ENCODE peak calls at places on chromosomes 16 and 17, in eight cellular contexts. One of them, this sample, is unnamed.
A peak's percentile ranks its signal among the peaks of the same experiment; 100 is the strongest.

GRCh38 chr17:15651583-15652110 is 32.1 kb upstream of the FBXW10B start:
- DNase-seq in A549: peak; percentile 99
- DNase-seq in hepatocyte: peak; percentile 96
- DNase-seq in adipocyte: peak; percentile 99
- DNase-seq in endodermal cell: peak; percentile 81
- DNase-seq in stomach: peak; percentile 91
- DNase-seq in heart right ventricle: peak; percentile 95
- DNase-seq in thoracic aorta: peak; percentile 91
- DNase-seq in this sample: no peak

GRCh38 chr16:87926246-87927194 is 9.8 kb downstream of the CA5A start:
- DNase-seq in A549: no peak
- DNase-seq in hepatocyte: no peak
- DNase-seq in adipocyte: no peak
- DNase-seq in endodermal cell: no peak
- DNase-seq in stomach: no peak
- DNase-seq in heart right ventricle: no peak
- DNase-seq in thoracic aorta: no peak
- DNase-seq in this sample: no peak

GRCh38 chr17:27355419-27355818 is 61.5 kb downstream of the WSB1 start:
- DNase-seq in A549: no peak
- DNase-seq in hepatocyte: no peak
- DNase-seq in adipocyte: no peak
- DNase-seq in endodermal cell: peak; percentile 67
- DNase-seq in stomach: no peak
- DNase-seq in heart right ventricle: no peak
- DNase-seq in thoracic aorta: no peak
- DNase-seq in this sample: no peak

GRCh38 chr16:90048347-90048722 is 28.8 kb downstream of the PRDM7 start:
- DNase-seq in A549: no peak
- DNase-seq in hepatocyte: no peak
- DNase-seq in adipocyte: no peak
- DNase-seq in endodermal cell: no peak
- DNase-seq in stomach: no peak
- DNase-seq in heart right ventricle: no peak
- DNase-seq in thoracic aorta: no peak
- DNase-seq in this sample: no peak

GRCh38 chr16:48860341-48860740 is 250.4 kb upstream of the N4BP1 start:
- DNase-seq in A549: no peak
- DNase-seq in hepatocyte: no peak
- DNase-seq in adipocyte: no peak
- DNase-seq in endodermal cell: no peak
- DNase-seq in stomach: no peak
- DNase-seq in heart right ventricle: no peak
- DNase-seq in thoracic aorta: no peak
- DNase-seq in this sample: no peak

GRCh38 chr17:37824534-37825485 is 80.0 kb upstream of the HNF1B start:
- DNase-seq in A549: peak; percentile 79
- DNase-seq in hepatocyte: peak; percentile 67
- DNase-seq in adipocyte: peak; percentile 68
- DNase-seq in endodermal cell: peak; percentile 94
- DNase-seq in stomach: no peak
- DNase-seq in heart right ventricle: no peak
- DNase-seq in thoracic aorta: no peak
- DNase-seq in this sample: no peak

GRCh38 chr17:82019905-82020873 is 2.5 kb downstream of the CENPX start:
- DNase-seq in A549: peak; percentile 72
- DNase-seq in hepatocyte: peak; percentile 79
- DNase-seq in adipocyte: peak; percentile 67
- DNase-seq in endodermal cell: peak; percentile 97
- DNase-seq in stomach: peak; percentile 63
- DNase-seq in heart right ventricle: no peak
- DNase-seq in thoracic aorta: no peak
- DNase-seq in this sample: peak; percentile 37

GRCh38 chr16:54965464-54965863 is 34.8 kb downstream of the IRX5 start:
- DNase-seq in A549: no peak
- DNase-seq in hepatocyte: no peak
- DNase-seq in adipocyte: no peak
- DNase-seq in endodermal cell: no peak
- DNase-seq in stomach: no peak
- DNase-seq in heart right ventricle: no peak
- DNase-seq in thoracic aorta: no peak
- DNase-seq in this sample: no peak

GRCh38 chr17:43636446-43636845 is 25.3 kb downstream of the MEOX1 start:
- DNase-seq in A549: no peak
- DNase-seq in hepatocyte: no peak
- DNase-seq in adipocyte: no peak
- DNase-seq in endodermal cell: no peak
- DNase-seq in stomach: no peak
- DNase-seq in heart right ventricle: no peak
- DNase-seq in thoracic aorta: no peak
- DNase-seq in this sample: no peak

GRCh38 chr16:57826706-57827625 is 24.7 kb upstream of the KIFC3 start:
- DNase-seq in A549: no peak
- DNase-seq in hepatocyte: no peak
- DNase-seq in adipocyte: no peak
- DNase-seq in endodermal cell: no peak
- DNase-seq in stomach: no peak
- DNase-seq in heart right ventricle: no peak
- DNase-seq in thoracic aorta: no peak
- DNase-seq in this sample: no peak

GRCh38 chr16:85321856-85322271 is 209.6 kb upstream of the CIBAR2 start:
- DNase-seq in A549: no peak
- DNase-seq in hepatocyte: no peak
- DNase-seq in adipocyte: peak; percentile 94
- DNase-seq in endodermal cell: no peak
- DNase-seq in stomach: peak; percentile 96
- DNase-seq in heart right ventricle: peak; percentile 94
- DNase-seq in thoracic aorta: peak; percentile 95
- DNase-seq in this sample: no peak

GRCh38 chr16:72969812-72970211 is 78.1 kb downstream of the ZFHX3 start:
- DNase-seq in A549: no peak
- DNase-seq in hepatocyte: no peak
- DNase-seq in adipocyte: no peak
- DNase-seq in endodermal cell: no peak
- DNase-seq in stomach: no peak
- DNase-seq in heart right ventricle: no peak
- DNase-seq in thoracic aorta: no peak
- DNase-seq in this sample: no peak

GRCh38 chr17:74277935-74278334 is 3.9 kb downstream of the DNAI2 start:
- DNase-seq in A549: no peak
- DNase-seq in hepatocyte: no peak
- DNase-seq in adipocyte: no peak
- DNase-seq in endodermal cell: no peak
- DNase-seq in stomach: no peak
- DNase-seq in heart right ventricle: no peak
- DNase-seq in thoracic aorta: no peak
- DNase-seq in this sample: no peak

GRCh38 chr17:20284575-20284974 is 182.8 kb downstream of the LGALS9B start:
- DNase-seq in A549: no peak
- DNase-seq in hepatocyte: no peak
- DNase-seq in adipocyte: peak; percentile 15
- DNase-seq in endodermal cell: no peak
- DNase-seq in stomach: no peak
- DNase-seq in heart right ventricle: no peak
- DNase-seq in thoracic aorta: no peak
- DNase-seq in this sample: no peak

GRCh38 chr17:34606721-34607120 is 27.3 kb downstream of the TMEM132E start:
- DNase-seq in A549: no peak
- DNase-seq in hepatocyte: no peak
- DNase-seq in adipocyte: no peak
- DNase-seq in endodermal cell: peak; percentile 82
- DNase-seq in stomach: no peak
- DNase-seq in heart right ventricle: peak; percentile 8
- DNase-seq in thoracic aorta: no peak
- DNase-seq in this sample: no peak

GRCh38 chr17:67615736-67616135 is 102.0 kb upstream of the NOL11 start:
- DNase-seq in A549: no peak
- DNase-seq in hepatocyte: no peak
- DNase-seq in adipocyte: no peak
- DNase-seq in endodermal cell: no peak
- DNase-seq in stomach: no peak
- DNase-seq in heart right ventricle: no peak
- DNase-seq in thoracic aorta: no peak
- DNase-seq in this sample: no peak

GRCh38 chr17:83068641-83069570 is 10.5 kb upstream of the METRNL start:
- DNase-seq in A549: no peak
- DNase-seq in hepatocyte: no peak
- DNase-seq in adipocyte: no peak
- DNase-seq in endodermal cell: no peak
- DNase-seq in stomach: no peak
- DNase-seq in heart right ventricle: no peak
- DNase-seq in thoracic aorta: no peak
- DNase-seq in this sample: no peak

GRCh38 chr17:48132375-48132774 is 24.8 kb downstream of the SNX11 start:
- DNase-seq in A549: no peak
- DNase-seq in hepatocyte: no peak
- DNase-seq in adipocyte: no peak
- DNase-seq in endodermal cell: no peak
- DNase-seq in stomach: no peak
- DNase-seq in heart right ventricle: no peak
- DNase-seq in thoracic aorta: no peak
- DNase-seq in this sample: no peak

GRCh38 chr17:79566251-79566955 is 44.4 kb downstream of the RBFOX3 start:
- DNase-seq in A549: no peak
- DNase-seq in hepatocyte: no peak
- DNase-seq in adipocyte: no peak
- DNase-seq in endodermal cell: no peak
- DNase-seq in stomach: no peak
- DNase-seq in heart right ventricle: no peak
- DNase-seq in thoracic aorta: no peak
- DNase-seq in this sample: no peak

GRCh38 chr16:1626776-1627175 is 14.6 kb downstream of the CRAMP1 start:
- DNase-seq in A549: no peak
- DNase-seq in hepatocyte: no peak
- DNase-seq in adipocyte: no peak
- DNase-seq in endodermal cell: no peak
- DNase-seq in stomach: no peak
- DNase-seq in heart right ventricle: no peak
- DNase-seq in thoracic aorta: no peak
- DNase-seq in this sample: no peak

GRCh38 chr17:30819941-30820705 is 4.4 kb downstream of the CRLF3 start:
- DNase-seq in A549: no peak
- DNase-seq in hepatocyte: no peak
- DNase-seq in adipocyte: peak; percentile 50
- DNase-seq in endodermal cell: no peak
- DNase-seq in stomach: no peak
- DNase-seq in heart right ventricle: no peak
- DNase-seq in thoracic aorta: no peak
- DNase-seq in this sample: no peak

GRCh38 chr16:61007694-61008093 is 1028.5 kb downstream of the CDH8 start:
- DNase-seq in A549: peak; percentile 5
- DNase-seq in hepatocyte: no peak
- DNase-seq in adipocyte: no peak
- DNase-seq in endodermal cell: no peak
- DNase-seq in stomach: no peak
- DNase-seq in heart right ventricle: no peak
- DNase-seq in thoracic aorta: no peak
- DNase-seq in this sample: no peak

GRCh38 chr16:67770371-67770991 is 35.9 kb downstream of the RANBP10 start:
- DNase-seq in A549: no peak
- DNase-seq in hepatocyte: no peak
- DNase-seq in adipocyte: no peak
- DNase-seq in endodermal cell: no peak
- DNase-seq in stomach: no peak
- DNase-seq in heart right ventricle: no peak
- DNase-seq in thoracic aorta: no peak
- DNase-seq in this sample: no peak

GRCh38 chr16:85443531-85443930 is 169.6 kb upstream of the GSE1 start:
- DNase-seq in A549: no peak
- DNase-seq in hepatocyte: no peak
- DNase-seq in adipocyte: no peak
- DNase-seq in endodermal cell: no peak
- DNase-seq in stomach: no peak
- DNase-seq in heart right ventricle: no peak
- DNase-seq in thoracic aorta: no peak
- DNase-seq in this sample: no peak

GRCh38 chr17:75370288-75370687 is 35.2 kb downstream of the GRB2 start:
- DNase-seq in A549: no peak
- DNase-seq in hepatocyte: no peak
- DNase-seq in adipocyte: peak; percentile 9
- DNase-seq in endodermal cell: peak; percentile 37
- DNase-seq in stomach: peak; percentile 44
- DNase-seq in heart right ventricle: peak; percentile 36
- DNase-seq in thoracic aorta: peak; percentile 33
- DNase-seq in this sample: no peak

GRCh38 chr17:69907081-69907847 is 167.8 kb upstream of the KCNJ16 start:
- DNase-seq in A549: no peak
- DNase-seq in hepatocyte: peak; percentile 26
- DNase-seq in adipocyte: no peak
- DNase-seq in endodermal cell: no peak
- DNase-seq in stomach: no peak
- DNase-seq in heart right ventricle: peak; percentile 19
- DNase-seq in thoracic aorta: no peak
- DNase-seq in this sample: no peak
- H3K9me3 ChIP-seq in A549: no peaks in the 10 kb centered on the region
- H3K9me3 ChIP-seq in hepatocyte: no peaks in the 10 kb centered on the region
- H3K9me3 ChIP-seq in adipocyte: no peaks in the 10 kb centered on the region
- H3K9me3 ChIP-seq in endodermal cell: no peaks in the 10 kb centered on the region
- H3K9me3 ChIP-seq in stomach: no peaks in the 10 kb centered on the region
- H3K9me3 ChIP-seq in heart right ventricle: no peaks in the 10 kb centered on the region
- H3K9me3 ChIP-seq in thoracic aorta: no peaks in the 10 kb centered on the region
- H3K9me3 ChIP-seq in this sample: no peaks in the 10 kb centered on the region

GRCh38 chr16:3938843-3939624 is 58.5 kb upstream of the CREBBP start:
- DNase-seq in A549: peak; percentile 56
- DNase-seq in hepatocyte: peak; percentile 80
- DNase-seq in adipocyte: peak; percentile 88
- DNase-seq in endodermal cell: peak; percentile 95
- DNase-seq in stomach: peak; percentile 40
- DNase-seq in heart right ventricle: peak; percentile 30
- DNase-seq in thoracic aorta: no peak
- DNase-seq in this sample: peak; percentile 79
- H3K4me3 ChIP-seq in A549: peak overlapping the region; percentile 46
- H3K4me3 ChIP-seq in hepatocyte: no peak overlapping the region
- H3K4me3 ChIP-seq in adipocyte: peak overlapping the region; percentile 79
- H3K4me3 ChIP-seq in endodermal cell: no peak overlapping the region
- H3K4me3 ChIP-seq in stomach: peak overlapping the region; percentile 50
- H3K4me3 ChIP-seq in heart right ventricle: peak overlapping the region; percentile 52
- H3K4me3 ChIP-seq in thoracic aorta: peak overlapping the region; percentile 79
- H3K4me3 ChIP-seq in this sample: peak overlapping the region; percentile 35

GRCh38 chr16:46915483-46916025 is 31.4 kb downstream of the GPT2 start:
- DNase-seq in A549: no peak
- DNase-seq in hepatocyte: no peak
- DNase-seq in adipocyte: no peak
- DNase-seq in endodermal cell: no peak
- DNase-seq in stomach: no peak
- DNase-seq in heart right ventricle: no peak
- DNase-seq in thoracic aorta: no peak
- DNase-seq in this sample: no peak
- H3K4me1 ChIP-seq in A549: no peaks in the 10 kb centered on the region
- H3K4me1 ChIP-seq in hepatocyte: no peaks in the 10 kb centered on the region
- H3K4me1 ChIP-seq in adipocyte: no peaks in the 10 kb centered on the region
- H3K4me1 ChIP-seq in endodermal cell: no peaks in the 10 kb centered on the region
- H3K4me1 ChIP-seq in stomach: peaks cover 19% of the 10 kb centered on the region
- H3K4me1 ChIP-seq in heart right ventricle: no peaks in the 10 kb centered on the region
- H3K4me1 ChIP-seq in thoracic aorta: no peaks in the 10 kb centered on the region
- H3K4me1 ChIP-seq in this sample: no peaks in the 10 kb centered on the region

DNA sequence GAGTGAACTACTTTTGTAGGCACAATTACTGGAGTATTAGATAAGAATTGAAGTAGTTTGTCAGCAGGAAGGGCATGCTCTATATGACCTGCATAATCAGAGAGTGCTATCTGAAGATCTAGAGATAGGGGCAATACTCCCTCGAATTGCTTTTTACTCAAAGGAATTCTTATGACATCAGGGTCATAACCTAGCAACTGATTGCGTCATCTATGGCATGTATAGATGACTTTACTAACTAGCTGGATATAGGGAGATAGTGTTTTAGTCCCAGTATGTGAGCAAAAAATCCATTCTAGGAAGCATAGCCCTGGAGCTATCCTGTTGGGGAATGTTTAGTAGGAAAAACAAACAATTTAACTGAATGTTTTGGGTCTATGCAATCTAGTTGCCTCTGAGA is 109.5 kb upstream of the ZNF267 start:
- DNase-seq in A549: no peak
- DNase-seq in hepatocyte: no peak
- DNase-seq in adipocyte: no peak
- DNase-seq in endodermal cell: no peak
- DNase-seq in stomach: no peak
- DNase-seq in heart right ventricle: no peak
- DNase-seq in thoracic aorta: no peak
- DNase-seq in this sample: no peak
- H3K9me3 ChIP-seq in A549: peaks cover 61% of the 10 kb centered on the region
- H3K9me3 ChIP-seq in hepatocyte: peaks cover 32% of the 10 kb centered on the region
- H3K9me3 ChIP-seq in adipocyte: peaks cover 90% of the 10 kb centered on the region
- H3K9me3 ChIP-seq in endodermal cell: peaks cover 84% of the 10 kb centered on the region
- H3K9me3 ChIP-seq in stomach: peaks cover 89% of the 10 kb centered on the region
- H3K9me3 ChIP-seq in heart right ventricle: peaks cover 91% of the 10 kb centered on the region
- H3K9me3 ChIP-seq in thoracic aorta: peaks cover 81% of the 10 kb centered on the region
- H3K9me3 ChIP-seq in this sample: peaks cover 8% of the 10 kb centered on the region

This sample was measured in naive thymus-derived CD4-positive, alpha-beta T cell.